ENCODE peak calls at places on chromosome 4, in four cellular contexts. K is HAP-1; F is dorsolateral prefrontal cortex; A is CD4-positive, alpha-beta memory T cell. W is an unnamed sample.

GRCh38 chr4:88964450-88964849 is 92.5 kb downstream of the FAM13A start:
- DNase-seq in K (no peak), A (no peak), F (no peak), W (no peak)

GRCh38 chr4:144985536-144985935 is 112.5 kb downstream of the ANAPC10 start:
- DNase-seq in F (no peak), A (no peak), K (no peak), W (no peak)

GRCh38 chr4:2694691-2695090 is 61.4 kb downstream of the TNIP2 start:
- DNase-seq in F (no peak), A (no peak), K (no peak), W (no peak)

GRCh38 chr4:169090479-169091215 is 80.6 kb upstream of the CBR4 start:
- DNase-seq in K (no peak), F (no peak), A (no peak), W (no peak)

GRCh38 chr4:60042231-60042652 is 1157.9 kb upstream of the ADGRL3 start:
- DNase-seq in A (no peak), F (no peak), K (no peak), W (no peak)

GRCh38 chr4:38424171-38424871 is 239.7 kb upstream of the KLF3 start:
- DNase-seq in F (no peak), A (no peak), K (no peak), W (peak; percentile 85)

GRCh38 chr4:176492648-176493302 is 173.0 kb downstream of the SPCS3 start:
- DNase-seq in A (no peak), F (no peak), K (no peak), W (no peak)

GRCh38 chr4:150826302-150826701 is 188.8 kb downstream of the LRBA start:
- DNase-seq in K (no peak), A (no peak), F (no peak), W (no peak)

GRCh38 chr4:176782191-176782590 is 10.5 kb downstream of the VEGFC start:
- DNase-seq in A (no peak), K (no peak), F (no peak), W (no peak)

GRCh38 chr4:94570558-94570957 is 118.8 kb downstream of the PDLIM5 start:
- DNase-seq in K (peak; percentile 21), F (no peak), A (no peak), W (peak; percentile 46)

GRCh38 chr4:114132830-114133229 is 153.4 kb upstream of the ARSJ start:
- DNase-seq in A (no peak), F (no peak), K (no peak), W (peak; percentile 14)

GRCh38 chr4:68267433-68267944 is 22.0 kb upstream of the TMPRSS11B start:
- DNase-seq in A (no peak), K (no peak), F (no peak), W (no peak)

GRCh38 chr4:2830632-2831610 is 12.7 kb upstream of the ADD1 start:
- DNase-seq in F (peak; percentile 26), K (no peak), A (no peak), W (no peak)

GRCh38 chr4:138255917-138256597 is 13.9 kb upstream of the SLC7A11 start:
- DNase-seq in K (no peak), F (no peak), A (no peak), W (no peak)

GRCh38 chr4:1039493-1040343 is 28.3 kb downstream of the FGFRL1 start:
- DNase-seq in F (no peak), A (no peak), K (peak; percentile 63), W (peak; percentile 62)

GRCh38 chr4:150828159-150828558 is 186.9 kb downstream of the LRBA start:
- DNase-seq in F (no peak), A (peak; percentile 75), K (no peak), W (no peak)

GRCh38 chr4:26088433-26088928 is 174.5 kb downstream of the SMIM20 start:
- DNase-seq in K (no peak), A (peak; percentile 12), F (no peak), W (no peak)

GRCh38 chr4:48906283-48907173 is at the start of gene OCIAD2:
- DNase-seq in A (peak; percentile 82), F (peak; percentile 51), K (peak; percentile 82), W (peak; percentile 85)

GRCh38 chr4:48904101-48904500 is 2.5 kb downstream of the OCIAD2 start:
- DNase-seq in K (no peak), A (no peak), F (no peak), W (no peak)

GRCh38 chr4:48904541-48905142 is 1.9 kb downstream of the OCIAD2 start:
- DNase-seq in A (no peak), F (no peak), K (no peak), W (no peak)

GRCh38 chr4:48907706-48908477 is 1.3 kb upstream of the OCIAD2 start:
- DNase-seq in A (no peak), F (no peak), K (no peak), W (no peak)

GRCh38 chr4:48905363-48906015 is 1.1 kb downstream of the OCIAD2 start:
- DNase-seq in K (no peak), F (no peak), A (no peak), W (no peak)
- H3K4me3 ChIP-seq in K (peak overlapping the region; percentile 52), F (peak overlapping the region; percentile 78), A (peak overlapping the region; percentile 70), W (peak overlapping the region; percentile 76)

GRCh38 chr4:129342820-129343219 is 246.9 kb downstream of the C4orf33 start:
- DNase-seq in A (no peak), F (no peak), K (no peak), W (no peak)
- H3K4me3 ChIP-seq in A (no peak overlapping the region), F (no peak overlapping the region), K (no peak overlapping the region), W (no peak overlapping the region)

GRCh38 chr4:15349426-15349825 is 78.4 kb upstream of the C1QTNF7 start:
- DNase-seq in A (no peak), K (no peak), F (no peak), W (no peak)
- H3K4me3 ChIP-seq in A (no peak overlapping the region), K (no peak overlapping the region), F (no peak overlapping the region), W (no peak overlapping the region)

GRCh38 chr4:65559270-65559669 is 111.0 kb downstream of the EPHA5 start:
- DNase-seq in K (no peak), A (no peak), F (no peak), W (no peak)

GRCh38 chr4:65566473-65566872 is 103.8 kb downstream of the EPHA5 start:
- DNase-seq in A (no peak), F (no peak), K (no peak), W (no peak)

DNA sequence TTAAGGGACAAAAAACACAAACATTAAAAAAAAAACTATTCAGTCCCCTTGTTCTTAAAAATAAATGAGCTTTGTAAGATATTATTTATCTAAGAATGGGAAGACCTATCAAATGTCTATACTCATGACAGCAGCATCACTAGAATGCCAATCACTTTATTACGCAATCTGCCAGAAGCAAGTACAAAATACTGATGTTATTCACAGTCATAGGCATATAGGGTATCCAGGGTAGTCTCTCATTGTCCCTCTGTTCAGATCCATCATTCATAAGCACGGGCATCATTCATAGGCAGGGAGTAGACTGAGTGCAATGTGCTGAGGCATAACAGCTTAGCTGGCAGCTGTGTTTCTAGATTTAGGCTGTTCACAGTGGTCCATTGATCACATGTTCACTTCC is 109.1 kb downstream of the EPHA5 start:
- DNase-seq in A (no peak), F (no peak), K (no peak), W (no peak)
- H3K4me3 ChIP-seq in A (no peak overlapping the region), F (no peak overlapping the region), K (no peak overlapping the region), W (no peak overlapping the region)

DNA sequence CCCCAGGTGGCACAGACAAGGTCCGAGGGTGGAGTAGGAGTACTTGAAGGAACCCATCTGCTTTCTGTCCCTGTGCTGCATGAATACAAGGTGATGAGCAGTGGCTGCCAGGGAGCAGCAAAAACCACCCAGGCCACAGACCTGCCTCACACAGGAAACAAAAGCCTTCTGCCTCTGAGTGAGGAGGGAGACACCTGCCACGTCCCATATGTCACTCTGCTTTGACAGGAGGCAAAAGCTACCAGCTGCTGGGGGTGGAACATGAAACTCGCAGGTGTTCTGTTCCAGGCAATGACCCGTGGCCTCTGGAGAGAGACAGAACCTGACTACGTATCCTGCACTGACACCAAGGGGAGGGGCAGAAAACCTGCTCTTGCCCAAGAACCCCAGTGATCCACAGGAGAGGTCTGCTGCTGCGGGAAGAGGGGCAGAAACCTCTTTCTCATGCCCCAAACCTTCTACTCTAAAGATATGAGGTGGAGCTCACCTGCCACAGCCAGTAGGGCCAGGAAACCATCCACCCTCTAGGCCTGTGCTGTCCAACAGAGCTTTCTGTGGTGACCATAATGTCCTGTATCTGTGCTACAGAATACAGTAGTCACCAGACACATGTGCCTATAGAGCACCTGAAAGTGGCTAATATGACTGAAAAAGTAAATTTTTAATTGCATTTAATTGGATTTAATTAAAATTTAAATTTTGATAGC is 172.9 kb downstream of the PRDM5 start:
- DNase-seq in A (no peak), F (no peak), K (no peak), W (no peak)
- H3K4me3 ChIP-seq in A (no peak overlapping the region), F (no peak overlapping the region), K (no peak overlapping the region), W (no peak overlapping the region)

GRCh38 chr4:87848622-87849351 is 16.0 kb downstream of the MEPE start:
- DNase-seq in K (peak; percentile 61), F (peak; percentile 67), A (peak; percentile 28), W (peak; percentile 71)
- H3K4me3 ChIP-seq in K (no peak overlapping the region), F (peak overlapping the region; percentile 46), A (no peak overlapping the region), W (peak overlapping the region; percentile 48)

GRCh38 chr4:185997287-185997686 is 71.7 kb upstream of the TLR3 start:
- DNase-seq in K (no peak), A (no peak), F (peak; percentile 65), W (no peak)

GRCh38 chr4:185995665-185996064 is 73.3 kb upstream of the TLR3 start:
- DNase-seq in A (no peak), F (no peak), K (no peak), W (no peak)

GRCh38 chr4:186002853-186003252 is 66.1 kb upstream of the TLR3 start:
- DNase-seq in F (no peak), A (no peak), K (no peak), W (no peak)

GRCh38 chr4:185998791-185999190 is 70.2 kb upstream of the TLR3 start:
- DNase-seq in K (no peak), F (no peak), A (no peak), W (no peak)

GRCh38 chr4:185999207-185999606 is 69.7 kb upstream of the TLR3 start:
- DNase-seq in A (no peak), F (no peak), K (no peak), W (no peak)
- H3K4me3 ChIP-seq in A (no peak overlapping the region), F (no peak overlapping the region), K (no peak overlapping the region), W (no peak overlapping the region)

GRCh38 chr4:110900206-110900769 is 277.4 kb upstream of the PITX2 start:
- DNase-seq in F (no peak), A (no peak), K (no peak), W (no peak)
- H3K4me3 ChIP-seq in F (no peak overlapping the region), A (no peak overlapping the region), K (no peak overlapping the region), W (no peak overlapping the region)